ENCODE peak calls at places on chromosome 19, in six cellular contexts. One of them, this sample, is unnamed.

GRCh38 chr19:5632657-5633056 is 9.8 kb downstream of the SAFB start:
- DNase-seq in IMR-90: no peak
- DNase-seq in trophoblast cell: no peak
- DNase-seq in H1: no peak
- DNase-seq in mesenchymal stem cell: no peak
- DNase-seq in neuronal stem cell: no peak
- DNase-seq in this sample: no peak

GRCh38 chr19:1249990-1250298 is 1.6 kb downstream of the MIDN start:
- DNase-seq in H1: no peak
- DNase-seq in IMR-90: no peak
- DNase-seq in mesenchymal stem cell: no peak
- DNase-seq in trophoblast cell: no peak
- DNase-seq in neuronal stem cell: no peak
- DNase-seq in this sample: no peak

GRCh38 chr19:42409477-42409876 is 17.7 kb downstream of the LIPE start:
- DNase-seq in IMR-90: no peak
- DNase-seq in neuronal stem cell: no peak
- DNase-seq in trophoblast cell: no peak
- DNase-seq in mesenchymal stem cell: no peak
- DNase-seq in H1: no peak
- DNase-seq in this sample: no peak

GRCh38 chr19:10848208-10848843 is at the start of gene C19orf38:
- DNase-seq in IMR-90: no peak
- DNase-seq in trophoblast cell: no peak
- DNase-seq in H1: no peak
- DNase-seq in mesenchymal stem cell: no peak
- DNase-seq in neuronal stem cell: no peak
- DNase-seq in this sample: no peak

GRCh38 chr19:58346961-58347929 is 6.0 kb downstream of the A1BG start:
- DNase-seq in neuronal stem cell: peak; percentile 73
- DNase-seq in trophoblast cell: no peak
- DNase-seq in H1: no peak
- DNase-seq in mesenchymal stem cell: peak; percentile 78
- DNase-seq in IMR-90: peak; percentile 63
- DNase-seq in this sample: peak; percentile 82

GRCh38 chr19:41095703-41096102 is 7.5 kb downstream of the CYP2A13 start:
- DNase-seq in trophoblast cell: no peak
- DNase-seq in neuronal stem cell: no peak
- DNase-seq in IMR-90: no peak
- DNase-seq in mesenchymal stem cell: no peak
- DNase-seq in H1: no peak
- DNase-seq in this sample: no peak

GRCh38 chr19:10936661-10937084 is 8.1 kb downstream of the TIMM29 start:
- DNase-seq in mesenchymal stem cell: peak; percentile 85
- DNase-seq in IMR-90: peak; percentile 81
- DNase-seq in H1: no peak
- DNase-seq in neuronal stem cell: peak; percentile 80
- DNase-seq in trophoblast cell: peak; percentile 62
- DNase-seq in this sample: peak; percentile 78

GRCh38 chr19:40403262-40403984 is 9.8 kb downstream of the PRX start:
- DNase-seq in IMR-90: peak; percentile 84
- DNase-seq in mesenchymal stem cell: peak; percentile 88
- DNase-seq in trophoblast cell: peak; percentile 80
- DNase-seq in H1: peak; percentile 84
- DNase-seq in neuronal stem cell: peak; percentile 91
- DNase-seq in this sample: peak; percentile 98

GRCh38 chr19:23882493-23882892 is 32.2 kb upstream of the ZNF726 start:
- DNase-seq in trophoblast cell: no peak
- DNase-seq in H1: no peak
- DNase-seq in mesenchymal stem cell: no peak
- DNase-seq in neuronal stem cell: no peak
- DNase-seq in IMR-90: no peak
- DNase-seq in this sample: no peak

GRCh38 chr19:16368385-16369305 is 44.0 kb downstream of the KLF2 start:
- DNase-seq in mesenchymal stem cell: no peak
- DNase-seq in trophoblast cell: no peak
- DNase-seq in IMR-90: no peak
- DNase-seq in H1: no peak
- DNase-seq in neuronal stem cell: no peak
- DNase-seq in this sample: no peak

GRCh38 chr19:40807147-40808020 is 8.4 kb downstream of the EGLN2 start:
- DNase-seq in IMR-90: no peak
- DNase-seq in H1: no peak
- DNase-seq in mesenchymal stem cell: no peak
- DNase-seq in trophoblast cell: peak; percentile 75
- DNase-seq in neuronal stem cell: no peak
- DNase-seq in this sample: peak; percentile 86

GRCh38 chr19:42461700-42462324 is 19.1 kb upstream of the CXCL17 start:
- DNase-seq in mesenchymal stem cell: no peak
- DNase-seq in IMR-90: no peak
- DNase-seq in neuronal stem cell: no peak
- DNase-seq in H1: no peak
- DNase-seq in trophoblast cell: no peak
- DNase-seq in this sample: no peak

GRCh38 chr19:19860756-19861390 is 4.8 kb upstream of the ZNF253 start:
- DNase-seq in IMR-90: no peak
- DNase-seq in neuronal stem cell: peak; percentile 84
- DNase-seq in trophoblast cell: peak; percentile 59
- DNase-seq in mesenchymal stem cell: no peak
- DNase-seq in H1: peak; percentile 93
- DNase-seq in this sample: peak; percentile 92

GRCh38 chr19:32662186-32662585 is 12.8 kb downstream of the ANKRD27 start:
- DNase-seq in neuronal stem cell: no peak
- DNase-seq in trophoblast cell: no peak
- DNase-seq in mesenchymal stem cell: peak; percentile 21
- DNase-seq in H1: no peak
- DNase-seq in IMR-90: peak; percentile 58
- DNase-seq in this sample: no peak

GRCh38 chr19:11659612-11660011 is 62.3 kb downstream of the ZNF627 start:
- DNase-seq in IMR-90: peak; percentile 12
- DNase-seq in trophoblast cell: peak; percentile 14
- DNase-seq in H1: no peak
- DNase-seq in mesenchymal stem cell: no peak
- DNase-seq in neuronal stem cell: no peak
- DNase-seq in this sample: no peak

GRCh38 chr19:5308471-5309437 is 31.9 kb downstream of the PTPRS start:
- DNase-seq in trophoblast cell: no peak
- DNase-seq in IMR-90: peak; percentile 90
- DNase-seq in H1: no peak
- DNase-seq in neuronal stem cell: no peak
- DNase-seq in mesenchymal stem cell: no peak
- DNase-seq in this sample: no peak

GRCh38 chr19:959935-960502 is 24.1 kb upstream of the WDR18 start:
- DNase-seq in neuronal stem cell: no peak
- DNase-seq in trophoblast cell: no peak
- DNase-seq in IMR-90: no peak
- DNase-seq in H1: no peak
- DNase-seq in mesenchymal stem cell: no peak
- DNase-seq in this sample: peak; percentile 78

GRCh38 chr19:28358604-28359003 is 854.3 kb downstream of the UQCRFS1 start:
- DNase-seq in trophoblast cell: no peak
- DNase-seq in IMR-90: no peak
- DNase-seq in neuronal stem cell: no peak
- DNase-seq in H1: no peak
- DNase-seq in mesenchymal stem cell: no peak
- DNase-seq in this sample: no peak

GRCh38 chr19:50728084-50728737 is 5.0 kb downstream of the CLEC11A start:
- DNase-seq in mesenchymal stem cell: no peak
- DNase-seq in trophoblast cell: peak; percentile 91
- DNase-seq in H1: peak; percentile 89
- DNase-seq in neuronal stem cell: peak; percentile 90
- DNase-seq in IMR-90: peak; percentile 75
- DNase-seq in this sample: peak; percentile 99

GRCh38 chr19:49301165-49301865 is 23.7 kb downstream of the SLC6A16 start:
- DNase-seq in trophoblast cell: peak; percentile 64
- DNase-seq in neuronal stem cell: peak; percentile 67
- DNase-seq in H1: peak; percentile 50
- DNase-seq in IMR-90: peak; percentile 43
- DNase-seq in mesenchymal stem cell: peak; percentile 51
- DNase-seq in this sample: peak; percentile 86

GRCh38 chr19:44582581-44583265 is 30.6 kb upstream of the IGSF23 start:
- DNase-seq in IMR-90: no peak
- DNase-seq in H1: peak; percentile 50
- DNase-seq in mesenchymal stem cell: no peak
- DNase-seq in neuronal stem cell: no peak
- DNase-seq in trophoblast cell: peak; percentile 62
- DNase-seq in this sample: peak; percentile 79
- H4K91ac ChIP-seq in IMR-90: no peak overlapping the region
- H4K91ac ChIP-seq in H1: no peak overlapping the region
- H4K91ac ChIP-seq in mesenchymal stem cell: no peak overlapping the region
- H4K91ac ChIP-seq in neuronal stem cell: no peak overlapping the region
- H4K91ac ChIP-seq in trophoblast cell: no peak overlapping the region
- H4K91ac ChIP-seq in this sample: no peak overlapping the region

DNA sequence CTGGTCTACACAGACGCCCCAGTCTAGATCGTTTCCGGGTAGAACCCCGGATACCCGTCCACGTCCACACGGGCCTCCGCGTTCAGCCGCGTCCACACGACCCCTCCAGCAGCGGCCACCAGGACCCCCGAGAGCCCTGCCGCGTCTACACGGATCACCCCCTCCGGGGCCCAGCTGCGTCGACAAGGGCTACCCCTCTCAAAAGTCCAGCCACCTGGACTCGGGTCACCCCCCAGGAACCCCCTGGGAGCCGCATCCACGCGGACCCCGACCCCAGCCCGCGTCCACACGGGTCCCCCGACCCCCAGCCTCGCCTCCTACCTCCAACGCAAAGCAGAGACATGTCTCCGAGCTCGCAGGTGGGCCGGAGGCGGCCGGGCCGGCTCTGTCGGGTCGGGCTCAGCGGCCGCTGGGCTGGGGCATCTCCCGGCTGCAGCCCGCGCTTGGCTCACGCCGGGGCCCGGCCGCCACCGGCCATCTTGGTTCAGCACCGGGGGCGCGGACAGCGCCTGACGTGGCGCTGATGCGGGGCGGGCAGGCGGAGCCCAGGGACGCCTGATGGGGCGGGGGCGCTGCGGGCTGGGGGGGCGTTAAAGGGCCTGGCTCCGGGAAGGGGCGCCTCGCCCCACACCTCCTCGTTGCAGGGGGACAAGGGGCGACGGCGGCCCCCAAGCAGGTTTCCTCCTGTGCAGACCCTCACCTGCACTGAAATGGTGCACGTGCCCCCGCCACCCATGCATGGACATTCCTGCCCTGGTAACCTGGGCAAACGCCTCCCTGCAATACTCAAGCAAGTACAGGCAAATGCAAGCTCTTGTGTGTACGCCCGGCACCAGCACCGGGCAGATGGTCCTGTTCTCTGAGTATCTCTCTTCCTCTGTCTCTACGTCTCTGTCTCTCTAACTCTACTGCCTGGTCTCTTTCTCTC is at the start of gene UNC13A:
- DNase-seq in H1: no peak
- DNase-seq in trophoblast cell: peak; percentile 7
- DNase-seq in neuronal stem cell: peak; percentile 79
- DNase-seq in IMR-90: peak; percentile 29
- DNase-seq in mesenchymal stem cell: peak; percentile 41
- DNase-seq in this sample: peak; percentile 83
- H2AFZ ChIP-seq in H1: peak within 1 kb of the TSS; percentile 23
- H2AFZ ChIP-seq in trophoblast cell: no peak within 1 kb of the TSS
- H2AFZ ChIP-seq in neuronal stem cell: peak within 1 kb of the TSS; percentile 93
- H2AFZ ChIP-seq in IMR-90: peak within 1 kb of the TSS; percentile 72
- H2AFZ ChIP-seq in mesenchymal stem cell: no peak within 1 kb of the TSS
- H2AFZ ChIP-seq in this sample: no peak within 1 kb of the TSS

GRCh38 chr19:35895911-35896642 is 4.3 kb downstream of the NFKBID start:
- DNase-seq in trophoblast cell: no peak
- DNase-seq in neuronal stem cell: no peak
- DNase-seq in mesenchymal stem cell: no peak
- DNase-seq in IMR-90: no peak
- DNase-seq in H1: no peak
- DNase-seq in this sample: no peak

GRCh38 chr19:35894342-35894741 is 6.0 kb downstream of the NFKBID start:
- DNase-seq in IMR-90: no peak
- DNase-seq in neuronal stem cell: no peak
- DNase-seq in H1: no peak
- DNase-seq in mesenchymal stem cell: no peak
- DNase-seq in trophoblast cell: no peak
- DNase-seq in this sample: no peak

GRCh38 chr19:35897706-35898451 is 2.5 kb downstream of the NFKBID start:
- DNase-seq in H1: no peak
- DNase-seq in neuronal stem cell: no peak
- DNase-seq in trophoblast cell: no peak
- DNase-seq in mesenchymal stem cell: no peak
- DNase-seq in IMR-90: no peak
- DNase-seq in this sample: no peak

GRCh38 chr19:35899547-35900214 is 659 bp downstream of the NFKBID start:
- DNase-seq in IMR-90: peak; percentile 81
- DNase-seq in neuronal stem cell: peak; percentile 58
- DNase-seq in H1: no peak
- DNase-seq in trophoblast cell: peak; percentile 72
- DNase-seq in mesenchymal stem cell: peak; percentile 89
- DNase-seq in this sample: peak; percentile 65

DNA sequence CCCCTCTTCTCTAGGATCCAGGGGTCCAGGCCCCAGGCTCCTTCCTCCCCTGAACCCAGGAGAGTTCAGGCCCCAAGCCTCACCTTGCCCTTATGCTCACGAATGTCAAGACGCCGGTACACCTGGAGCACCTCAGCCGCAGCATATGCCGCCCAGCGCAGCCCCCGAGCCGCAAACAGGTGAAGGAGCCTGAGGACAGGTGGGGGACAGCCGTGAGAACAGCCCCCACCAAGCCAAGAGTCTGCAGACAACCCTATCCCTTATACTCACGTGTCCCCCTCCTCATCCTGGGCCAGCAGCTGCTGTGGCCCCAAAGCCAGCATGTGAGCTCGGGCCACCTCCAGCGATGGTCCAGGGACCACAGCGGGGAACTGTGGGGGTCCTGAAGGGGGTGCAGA is 3.7 kb downstream of the NFKBID start:
- DNase-seq in trophoblast cell: no peak
- DNase-seq in H1: no peak
- DNase-seq in mesenchymal stem cell: no peak
- DNase-seq in neuronal stem cell: no peak
- DNase-seq in IMR-90: no peak
- DNase-seq in this sample: no peak
- H4K91ac ChIP-seq in trophoblast cell: no peak overlapping the region
- H4K91ac ChIP-seq in H1: no peak overlapping the region
- H4K91ac ChIP-seq in mesenchymal stem cell: peak overlapping the region; percentile 39
- H4K91ac ChIP-seq in neuronal stem cell: no peak overlapping the region
- H4K91ac ChIP-seq in IMR-90: no peak overlapping the region
- H4K91ac ChIP-seq in this sample: no peak overlapping the region

GRCh38 chr19:13151605-13152355 is 1.6 kb downstream of the IER2 start:
- DNase-seq in trophoblast cell: peak; percentile 97
- DNase-seq in mesenchymal stem cell: peak; percentile 97
- DNase-seq in H1: no peak
- DNase-seq in IMR-90: peak; percentile 96
- DNase-seq in neuronal stem cell: peak; percentile 97
- DNase-seq in this sample: peak; percentile 98

GRCh38 chr19:13149628-13150186 is 468 bp downstream of the STX10 start:
- DNase-seq in H1: no peak
- DNase-seq in mesenchymal stem cell: peak; percentile 62
- DNase-seq in IMR-90: no peak
- DNase-seq in neuronal stem cell: peak; percentile 27
- DNase-seq in trophoblast cell: no peak
- DNase-seq in this sample: peak; percentile 61

GRCh38 chr19:13150187-13150918 is at the start of the genes IER2 and STX10:
- DNase-seq in mesenchymal stem cell: peak; percentile 97
- DNase-seq in trophoblast cell: peak; percentile 98
- DNase-seq in neuronal stem cell: peak; percentile 80
- DNase-seq in IMR-90: peak; percentile 94
- DNase-seq in H1: no peak
- DNase-seq in this sample: peak; percentile 94

GRCh38 chr19:13152356-13152853 is 2.2 kb downstream of the IER2 start:
- DNase-seq in neuronal stem cell: no peak
- DNase-seq in mesenchymal stem cell: no peak
- DNase-seq in trophoblast cell: peak; percentile 50
- DNase-seq in H1: no peak
- DNase-seq in IMR-90: no peak
- DNase-seq in this sample: no peak

GRCh38 chr19:13150919-13151604 is 851 bp downstream of the IER2 start:
- DNase-seq in IMR-90: no peak
- DNase-seq in mesenchymal stem cell: peak; percentile 31
- DNase-seq in H1: no peak
- DNase-seq in neuronal stem cell: peak; percentile 42
- DNase-seq in trophoblast cell: no peak
- DNase-seq in this sample: no peak
- H2AFZ ChIP-seq in IMR-90: peak overlapping the region; percentile 98
- H2AFZ ChIP-seq in mesenchymal stem cell: no peak overlapping the region
- H2AFZ ChIP-seq in H1: no peak overlapping the region
- H2AFZ ChIP-seq in neuronal stem cell: peak overlapping the region; percentile 94
- H2AFZ ChIP-seq in trophoblast cell: peak overlapping the region; percentile 27
- H2AFZ ChIP-seq in this sample: no peak overlapping the region

This sample was measured in H9.